ENCODE peak calls at places on chromosome 10, in eight cellular contexts. N is H7; Y is DND-41; A is skeletal muscle cell; U is heart right ventricle; R is uterus; D is MM.1S; B is CD4-positive, CD25-positive, alpha-beta regulatory T cell. O is an unnamed sample.

GRCh38 chr10:111598433-111599059 is 521.7 kb downstream of the ADRA2A start:
- DNase-seq in N (peak), Y (peak), A (peak), U (no peak), R (peak), D (peak), B (peak), O (peak)

GRCh38 chr10:6213257-6213905 is 10.6 kb downstream of the PFKFB3 start:
- DNase-seq in N (no peak), Y (no peak), A (no peak), U (no peak), R (no peak), D (no peak), B (no peak), O (no peak)

GRCh38 chr10:35925511-35925910 is 283.4 kb upstream of the FZD8 start:
- DNase-seq in N (no peak), Y (no peak), A (no peak), U (no peak), R (no peak), D (no peak), B (no peak), O (no peak)

GRCh38 chr10:89574348-89574747 is 39.0 kb upstream of the SLC16A12 start:
- DNase-seq in N (no peak), Y (no peak), A (no peak), U (no peak), R (no peak), D (no peak), B (no peak), O (no peak)

GRCh38 chr10:113052076-113052830 is 102.2 kb downstream of the TCF7L2 start:
- DNase-seq in N (no peak), Y (no peak), A (no peak), U (no peak), R (no peak), D (no peak), B (no peak), O (no peak)

GRCh38 chr10:124696446-124697392 is 47.5 kb downstream of the FAM53B start:
- DNase-seq in N (no peak), Y (no peak), A (no peak), U (no peak), R (no peak), D (peak), B (peak), O (no peak)

GRCh38 chr10:10797467-10797866 is 220.2 kb upstream of the CELF2 start:
- DNase-seq in N (no peak), Y (no peak), A (no peak), U (peak), R (no peak), D (no peak), B (no peak), O (no peak)

GRCh38 chr10:34222359-34222758 is 592.7 kb downstream of the PARD3 start:
- DNase-seq in N (no peak), Y (no peak), A (no peak), U (no peak), R (no peak), D (no peak), B (no peak), O (no peak)

GRCh38 chr10:87794285-87794684 is 23.7 kb downstream of the ATAD1 start:
- DNase-seq in N (no peak), Y (no peak), A (no peak), U (no peak), R (no peak), D (no peak), B (no peak), O (no peak)

GRCh38 chr10:31102421-31102820 is 70.8 kb upstream of the ZNF438 start:
- DNase-seq in N (no peak), Y (no peak), A (no peak), U (no peak), R (no peak), D (no peak), B (no peak), O (no peak)

GRCh38 chr10:43061764-43062163 is 15.1 kb upstream of the RET start:
- DNase-seq in N (no peak), Y (no peak), A (no peak), U (no peak), R (no peak), D (no peak), B (no peak), O (no peak)

GRCh38 chr10:120760246-120760645 is 90.9 kb upstream of the WDR11 start:
- DNase-seq in N (no peak), Y (no peak), A (no peak), U (no peak), R (no peak), D (no peak), B (no peak), O (no peak)

GRCh38 chr10:70668454-70668970 is 3.8 kb upstream of the ADAMTS14 start:
- DNase-seq in N (no peak), Y (no peak), A (no peak), U (no peak), R (no peak), D (no peak), B (no peak), O (no peak)

GRCh38 chr10:110709444-110709828 is 65.3 kb downstream of the RBM20 start:
- DNase-seq in N (no peak), Y (no peak), A (no peak), U (no peak), R (no peak), D (no peak), B (no peak), O (no peak)

GRCh38 chr10:34815174-34816066 is at the start of gene PARD3:
- DNase-seq in N (peak), Y (peak), A (no peak), U (peak), R (peak), D (peak), B (no peak), O (peak)

GRCh38 chr10:4663162-4663992 is 162.6 kb upstream of the AKR1E2 start:
- DNase-seq in N (no peak), Y (peak), A (peak), U (no peak), R (peak), D (no peak), B (no peak), O (no peak)

GRCh38 chr10:4656576-4657194 is 169.3 kb upstream of the AKR1E2 start:
- DNase-seq in N (peak), Y (peak), A (no peak), U (peak), R (peak), D (peak), B (peak), O (peak)

GRCh38 chr10:4658777-4659176 is 167.2 kb upstream of the AKR1E2 start:
- DNase-seq in N (no peak), Y (no peak), A (no peak), U (no peak), R (no peak), D (no peak), B (no peak), O (no peak)

GRCh38 chr10:4661572-4662255 is 164.3 kb upstream of the AKR1E2 start:
- DNase-seq in N (no peak), Y (no peak), A (no peak), U (peak), R (peak), D (no peak), B (no peak), O (no peak)

DNA sequence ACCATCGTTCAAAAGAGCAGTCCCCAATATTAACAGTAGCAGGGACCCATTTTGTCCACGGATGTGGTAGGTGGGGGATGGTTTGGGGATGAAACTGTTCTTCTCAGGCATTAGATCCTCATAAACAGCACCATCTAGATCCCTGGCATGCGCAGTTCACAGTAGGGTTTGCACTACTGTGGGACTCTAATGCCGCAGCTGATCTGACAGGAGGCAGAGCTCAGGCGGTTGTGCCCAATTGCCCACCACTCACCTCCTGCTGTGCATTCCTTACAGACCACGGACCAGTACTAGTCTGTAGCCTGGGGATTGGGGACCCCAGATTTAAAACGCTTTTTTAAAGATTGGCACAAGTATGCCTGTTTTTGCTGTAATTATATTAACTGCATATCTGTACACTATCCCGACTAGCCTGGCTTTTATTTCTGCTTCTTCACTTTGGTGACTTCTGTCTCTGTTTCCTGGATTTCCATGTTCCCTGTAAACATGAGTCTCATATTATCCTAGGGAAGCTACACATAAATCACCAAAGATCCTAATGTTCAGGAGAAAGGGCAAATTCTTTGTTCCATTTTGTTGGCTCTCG is 163.3 kb upstream of the AKR1E2 start:
- DNase-seq in N (no peak), Y (peak), A (no peak), U (no peak), R (no peak), D (no peak), B (no peak), O (no peak)
- H3K4me3 ChIP-seq in N (no peak), Y (no peak), A (no peak), U (peak), R (no peak), D (no peak), B (no peak), O (no peak)

DNA sequence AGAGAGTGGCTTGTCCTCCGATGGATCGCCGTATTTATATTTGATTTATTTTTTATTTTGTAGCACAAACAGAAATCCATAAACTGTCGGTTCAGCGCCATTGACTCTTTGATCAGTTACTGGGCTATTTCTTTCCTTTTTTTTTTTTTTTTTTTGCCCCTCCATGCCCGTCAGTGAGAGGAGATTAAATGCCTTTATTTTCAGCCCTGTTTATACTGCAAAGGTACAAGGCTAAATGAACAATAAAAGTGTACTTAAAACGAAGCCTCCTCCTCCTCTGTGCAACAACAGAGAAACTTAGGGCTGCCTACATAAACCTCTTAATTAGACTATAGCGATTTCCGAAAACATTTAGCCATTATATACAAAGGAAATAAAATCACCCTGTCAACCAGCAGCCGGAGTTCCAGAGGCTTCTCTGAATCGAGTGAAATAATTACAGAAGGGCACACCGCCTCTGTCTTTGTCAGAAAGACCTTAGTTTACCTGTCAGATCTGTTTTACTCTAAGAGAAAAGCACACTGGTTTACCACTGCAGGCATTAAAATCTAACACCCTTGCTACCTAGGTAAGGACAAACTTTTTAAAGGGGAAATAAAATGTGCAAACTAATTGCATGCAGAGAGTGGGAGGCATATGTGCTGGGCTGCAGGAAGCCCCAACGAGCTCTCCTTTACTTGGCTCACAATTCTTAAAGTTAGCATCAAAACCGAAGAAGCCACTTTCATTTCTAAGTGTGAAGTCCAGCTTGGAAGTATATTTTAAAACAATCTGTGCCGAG is 3.4 kb downstream of the EBF3 start:
- DNase-seq in N (peak), Y (no peak), A (no peak), U (no peak), R (no peak), D (no peak), B (no peak), O (no peak)
- H3K4me3 ChIP-seq in N (no peak), Y (no peak), A (peak), U (peak), R (no peak), D (no peak), B (no peak), O (no peak)

GRCh38 chr10:19815036-19815435 is 1.2 kb upstream of the PLXDC2 start:
- DNase-seq in N (no peak), Y (no peak), A (no peak), U (no peak), R (no peak), D (no peak), B (no peak), O (no peak)
- H3K4me3 ChIP-seq in N (peak), Y (no peak), A (peak), U (peak), R (peak), D (peak), B (no peak), O (no peak)

GRCh38 chr10:123153486-123154091 is 613 bp upstream of the BUB3 start:
- DNase-seq in N (peak), Y (no peak), A (no peak), U (no peak), R (no peak), D (no peak), B (no peak), O (no peak)
- H3K4me3 ChIP-seq in N (no peak), Y (no peak), A (no peak), U (peak), R (no peak), D (no peak), B (peak), O (no peak)

GRCh38 chr10:13439313-13439712 is 89.5 kb downstream of the BEND7 start:
- DNase-seq in N (no peak), Y (no peak), A (no peak), U (no peak), R (no peak), D (no peak), B (no peak), O (no peak)

GRCh38 chr10:13439771-13440708 is 88.8 kb downstream of the BEND7 start:
- DNase-seq in N (peak), Y (peak), A (no peak), U (peak), R (peak), D (peak), B (peak), O (no peak)

GRCh38 chr10:13441476-13441875 is 87.3 kb downstream of the BEND7 start:
- DNase-seq in N (no peak), Y (no peak), A (no peak), U (no peak), R (no peak), D (no peak), B (no peak), O (no peak)

GRCh38 chr10:13437026-13437555 is 89.0 kb upstream of the SEPHS1 start:
- DNase-seq in N (no peak), Y (no peak), A (no peak), U (no peak), R (no peak), D (no peak), B (no peak), O (no peak)

GRCh38 chr10:13440709-13441061 is 88.1 kb downstream of the BEND7 start:
- DNase-seq in N (no peak), Y (no peak), A (no peak), U (no peak), R (no peak), D (no peak), B (no peak), O (no peak)
- H3K4me3 ChIP-seq in N (no peak), Y (no peak), A (no peak), U (peak), R (no peak), D (peak), B (no peak), O (no peak)